ENCODE peak calls at places on chromosomes 11 and 22, in nine cellular contexts. R is cardiac fibroblast, J is RWPE1, Z is neural crest cell, Q is GM20000, O is tibial nerve, S is endothelial cell, X is PC-3, E is heart left ventricle. U is an unnamed sample.

GRCh38 chr11:14237333-14237988 is 121.5 kb downstream of the RRAS2 start:
- DNase-seq in R (no peak), J (no peak), Z (no peak), Q (peak; percentile 68), O (no peak), S (no peak), X (no peak), E (no peak), U (no peak)

GRCh38 chr22:31947296-31947695 is 3.0 kb downstream of the YWHAH start:
- DNase-seq in R (peak; percentile 51), J (peak; percentile 23), Z (no peak), Q (peak; percentile 63), O (peak; percentile 49), S (no peak), X (no peak), E (no peak), U (no peak)

GRCh38 chr22:20399866-20400605 is 6.1 kb downstream of the ZNF74 start:
- DNase-seq in R (no peak), J (no peak), Z (no peak), Q (no peak), O (no peak), S (no peak), X (no peak), E (no peak), U (no peak)

GRCh38 chr11:76918941-76919386 is 58.2 kb downstream of the ACER3 start:
- DNase-seq in R (peak; percentile 80), J (peak; percentile 32), Z (no peak), Q (peak; percentile 38), O (peak; percentile 15), S (no peak), X (peak; percentile 82), E (no peak), U (no peak)

GRCh38 chr11:534592-535518 is 521 bp downstream of the HRAS start:
- DNase-seq in R (peak; percentile 20), J (peak; percentile 79), Z (no peak), Q (peak; percentile 64), O (no peak), S (peak; percentile 18), X (peak; percentile 42), E (peak; percentile 21), U (no peak)

GRCh38 chr22:32255726-32256125 is 579 bp upstream of the SLC5A4 start:
- DNase-seq in R (no peak), J (no peak), Z (no peak), Q (no peak), O (no peak), S (no peak), X (no peak), E (no peak), U (no peak)

GRCh38 chr11:33530824-33531223 is 169.8 kb downstream of the C11orf91 start:
- DNase-seq in R (peak; percentile 43), J (no peak), Z (no peak), Q (no peak), O (no peak), S (no peak), X (peak; percentile 38), E (no peak), U (peak; percentile 37)

GRCh38 chr11:120391854-120392253 is 55.6 kb downstream of the ARHGEF12 start:
- DNase-seq in R (no peak), J (no peak), Z (no peak), Q (no peak), O (no peak), S (no peak), X (no peak), E (no peak), U (no peak)

GRCh38 chr11:108147150-108147549 is 25.8 kb downstream of the ACAT1 start:
- DNase-seq in R (no peak), J (no peak), Z (no peak), Q (no peak), O (no peak), S (no peak), X (no peak), E (no peak), U (no peak)

DNA sequence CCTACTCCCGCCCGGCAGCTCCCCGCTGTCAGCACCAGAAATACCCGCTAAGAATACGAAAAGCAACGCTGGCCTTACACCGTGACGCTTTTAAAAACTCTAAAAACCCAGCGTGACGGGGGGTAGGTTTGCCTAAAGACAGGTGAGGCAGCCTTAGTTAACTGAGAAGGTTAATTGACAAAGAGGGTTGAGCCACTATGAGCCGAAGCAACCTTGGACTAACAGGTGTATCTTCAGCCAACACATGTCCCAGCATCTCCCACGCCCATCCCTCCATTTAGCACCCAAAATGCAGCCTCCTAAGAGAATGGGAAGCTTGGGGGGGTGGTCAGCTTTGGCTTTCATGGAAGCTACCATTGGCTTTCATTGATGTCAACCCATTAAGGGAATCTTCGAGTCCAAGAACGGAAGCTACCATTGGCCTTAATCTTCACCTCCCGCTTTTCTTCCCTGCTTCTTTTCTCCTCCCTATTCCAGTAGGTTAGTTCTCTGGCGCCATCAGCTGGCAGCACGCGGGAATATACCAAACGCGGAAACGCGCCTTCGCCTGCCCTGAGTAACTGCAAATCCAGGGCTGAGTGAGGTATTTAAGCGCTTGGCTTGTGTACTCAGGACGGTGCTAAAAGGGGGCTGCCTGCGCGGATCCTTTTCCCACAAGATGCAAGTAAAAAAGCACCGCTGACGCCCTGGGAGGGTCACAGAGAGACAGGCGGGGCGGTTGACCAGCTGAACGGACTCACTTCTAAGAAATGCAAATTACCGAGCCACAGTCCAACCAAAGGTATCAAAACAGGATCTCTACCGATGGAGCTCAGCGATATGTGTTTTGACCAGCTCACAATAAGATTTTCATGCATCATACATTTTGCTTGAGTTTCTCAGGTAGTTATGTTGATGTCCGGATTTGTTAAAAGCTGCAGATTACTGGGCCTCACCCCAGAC is 38.5 kb upstream of the GLYATL1 start:
- DNase-seq in R (peak; percentile 76), J (peak; percentile 69), Z (peak; percentile 83), Q (peak; percentile 59), O (peak; percentile 70), S (peak; percentile 90), X (peak; percentile 96), E (peak; percentile 60), U (no peak)
- TF ChIP-seq CTCF in R (peak; percentile 62), J (peak; percentile 36), Z (peak; percentile 69), Q (peak; percentile 51), O (peak; percentile 29), S (peak; percentile 38), X (peak; percentile 90), E (peak; percentile 44), U (no peak)

GRCh38 chr22:40524392-40525249 is 111.9 kb downstream of the MRTFA start:
- DNase-seq in R (peak; percentile 76), J (no peak), Z (no peak), Q (no peak), O (no peak), S (no peak), X (peak; percentile 39), E (no peak), U (no peak)
- TF ChIP-seq CTCF in R (peak; percentile 38), J (no peak), Z (no peak), Q (no peak), O (no peak), S (no peak), X (peak; percentile 52), E (no peak), U (peak; percentile 24)

GRCh38 chr22:30575011-30575671 is 676 bp upstream of the GAL3ST1 start:
- DNase-seq in R (peak; percentile 93), J (no peak), Z (no peak), Q (no peak), O (peak; percentile 8), S (no peak), X (no peak), E (no peak), U (no peak)
- TF ChIP-seq CTCF in R (peak; percentile 6), J (no peak), Z (peak; percentile 27), Q (no peak), O (no peak), S (no peak), X (no peak), E (no peak), U (no peak)

GRCh38 chr11:20874358-20874757 is 205.0 kb downstream of the NELL1 start:
- DNase-seq in R (no peak), J (no peak), Z (no peak), Q (no peak), O (no peak), S (no peak), X (no peak), E (no peak), U (no peak)
- TF ChIP-seq CTCF in R (no peak), J (no peak), Z (no peak), Q (no peak), O (no peak), S (peak; percentile 38), X (no peak), E (no peak), U (no peak)

GRCh38 chr11:118290923-118291322 is 13.6 kb upstream of the CD3E start:
- DNase-seq in R (peak; percentile 19), J (peak; percentile 62), Z (no peak), Q (peak; percentile 39), O (peak; percentile 10), S (peak; percentile 45), X (peak; percentile 86), E (peak; percentile 23), U (no peak)
- TF ChIP-seq CTCF in R (peak; percentile 30), J (peak; percentile 46), Z (peak; percentile 61), Q (peak; percentile 32), O (peak; percentile 25), S (no peak), X (peak; percentile 92), E (peak; percentile 40), U (peak; percentile 11)

U was measured in esophagus muscularis mucosa.